ENCODE peak calls at places on chromosome 13, in eight cellular contexts. One of them, this sample, is unnamed.
A peak's percentile ranks its signal among the peaks of the same experiment; 100 is the strongest.

GRCh38 chr13:57799624-57800023 is 168.1 kb downstream of the PCDH17 start:
- DNase-seq in right atrium auricular region: no peak
- DNase-seq in endodermal cell: no peak
- DNase-seq in astrocyte of the spinal cord: no peak
- DNase-seq in activated CD8-positive, alpha-beta T cell treated with anti-CD3 and anti-CD28 coated beads for 36 hours: no peak
- DNase-seq in WTC11: no peak
- DNase-seq in glutamatergic neuron: no peak
- DNase-seq in tibial nerve: no peak
- DNase-seq in this sample: no peak

GRCh38 chr13:80726895-80727294 is 386.0 kb upstream of the SPRY2 start:
- DNase-seq in right atrium auricular region: no peak
- DNase-seq in endodermal cell: no peak
- DNase-seq in astrocyte of the spinal cord: no peak
- DNase-seq in activated CD8-positive, alpha-beta T cell treated with anti-CD3 and anti-CD28 coated beads for 36 hours: no peak
- DNase-seq in WTC11: no peak
- DNase-seq in glutamatergic neuron: no peak
- DNase-seq in tibial nerve: no peak
- DNase-seq in this sample: no peak

GRCh38 chr13:109904218-109904617 is 117.8 kb upstream of the IRS2 start:
- DNase-seq in right atrium auricular region: no peak
- DNase-seq in endodermal cell: peak; percentile 72
- DNase-seq in astrocyte of the spinal cord: no peak
- DNase-seq in activated CD8-positive, alpha-beta T cell treated with anti-CD3 and anti-CD28 coated beads for 36 hours: no peak
- DNase-seq in WTC11: no peak
- DNase-seq in glutamatergic neuron: no peak
- DNase-seq in tibial nerve: no peak
- DNase-seq in this sample: no peak

GRCh38 chr13:99528547-99528946 is 27.3 kb downstream of the TM9SF2 start:
- DNase-seq in right atrium auricular region: no peak
- DNase-seq in endodermal cell: no peak
- DNase-seq in astrocyte of the spinal cord: no peak
- DNase-seq in activated CD8-positive, alpha-beta T cell treated with anti-CD3 and anti-CD28 coated beads for 36 hours: peak; percentile 41
- DNase-seq in WTC11: no peak
- DNase-seq in glutamatergic neuron: no peak
- DNase-seq in tibial nerve: no peak
- DNase-seq in this sample: no peak

GRCh38 chr13:24080134-24080533 is 80.4 kb upstream of the SPATA13 start:
- DNase-seq in right atrium auricular region: peak; percentile 21
- DNase-seq in endodermal cell: peak; percentile 66
- DNase-seq in astrocyte of the spinal cord: no peak
- DNase-seq in activated CD8-positive, alpha-beta T cell treated with anti-CD3 and anti-CD28 coated beads for 36 hours: no peak
- DNase-seq in WTC11: no peak
- DNase-seq in glutamatergic neuron: no peak
- DNase-seq in tibial nerve: no peak
- DNase-seq in this sample: no peak

GRCh38 chr13:67726979-67727378 is 496.8 kb upstream of the PCDH9 start:
- DNase-seq in right atrium auricular region: no peak
- DNase-seq in endodermal cell: no peak
- DNase-seq in astrocyte of the spinal cord: no peak
- DNase-seq in activated CD8-positive, alpha-beta T cell treated with anti-CD3 and anti-CD28 coated beads for 36 hours: no peak
- DNase-seq in WTC11: peak; percentile 14
- DNase-seq in glutamatergic neuron: no peak
- DNase-seq in tibial nerve: no peak
- DNase-seq in this sample: no peak

GRCh38 chr13:28357846-28358496 is 137.0 kb downstream of the FLT1 start:
- DNase-seq in right atrium auricular region: no peak
- DNase-seq in endodermal cell: no peak
- DNase-seq in astrocyte of the spinal cord: no peak
- DNase-seq in activated CD8-positive, alpha-beta T cell treated with anti-CD3 and anti-CD28 coated beads for 36 hours: peak; percentile 20
- DNase-seq in WTC11: no peak
- DNase-seq in glutamatergic neuron: no peak
- DNase-seq in tibial nerve: no peak
- DNase-seq in this sample: no peak

GRCh38 chr13:110341445-110342247 is 34.6 kb downstream of the COL4A2 start:
- DNase-seq in right atrium auricular region: peak; percentile 83
- DNase-seq in endodermal cell: no peak
- DNase-seq in astrocyte of the spinal cord: peak; percentile 85
- DNase-seq in activated CD8-positive, alpha-beta T cell treated with anti-CD3 and anti-CD28 coated beads for 36 hours: no peak
- DNase-seq in WTC11: no peak
- DNase-seq in glutamatergic neuron: no peak
- DNase-seq in tibial nerve: no peak
- DNase-seq in this sample: no peak

GRCh38 chr13:111610077-111610476 is 289.6 kb downstream of the TEX29 start:
- DNase-seq in right atrium auricular region: no peak
- DNase-seq in endodermal cell: no peak
- DNase-seq in astrocyte of the spinal cord: no peak
- DNase-seq in activated CD8-positive, alpha-beta T cell treated with anti-CD3 and anti-CD28 coated beads for 36 hours: no peak
- DNase-seq in WTC11: no peak
- DNase-seq in glutamatergic neuron: no peak
- DNase-seq in tibial nerve: no peak
- DNase-seq in this sample: no peak

GRCh38 chr13:72716776-72717175 is 10.7 kb downstream of the MZT1 start:
- DNase-seq in right atrium auricular region: no peak
- DNase-seq in endodermal cell: no peak
- DNase-seq in astrocyte of the spinal cord: no peak
- DNase-seq in activated CD8-positive, alpha-beta T cell treated with anti-CD3 and anti-CD28 coated beads for 36 hours: no peak
- DNase-seq in WTC11: no peak
- DNase-seq in glutamatergic neuron: no peak
- DNase-seq in tibial nerve: no peak
- DNase-seq in this sample: no peak

GRCh38 chr13:46288570-46289259 is 77.0 kb downstream of the LRRC63 start:
- DNase-seq in right atrium auricular region: no peak
- DNase-seq in endodermal cell: no peak
- DNase-seq in astrocyte of the spinal cord: peak; percentile 45
- DNase-seq in activated CD8-positive, alpha-beta T cell treated with anti-CD3 and anti-CD28 coated beads for 36 hours: no peak
- DNase-seq in WTC11: no peak
- DNase-seq in glutamatergic neuron: no peak
- DNase-seq in tibial nerve: no peak
- DNase-seq in this sample: no peak

GRCh38 chr13:81872581-81872980 is 1531.7 kb upstream of the SPRY2 start:
- DNase-seq in right atrium auricular region: no peak
- DNase-seq in endodermal cell: peak; percentile 77
- DNase-seq in astrocyte of the spinal cord: peak; percentile 1
- DNase-seq in activated CD8-positive, alpha-beta T cell treated with anti-CD3 and anti-CD28 coated beads for 36 hours: no peak
- DNase-seq in WTC11: no peak
- DNase-seq in glutamatergic neuron: no peak
- DNase-seq in tibial nerve: no peak
- DNase-seq in this sample: no peak

GRCh38 chr13:36418022-36418805 is 14.1 kb upstream of the CCNA1 start:
- DNase-seq in right atrium auricular region: no peak
- DNase-seq in endodermal cell: peak; percentile 48
- DNase-seq in astrocyte of the spinal cord: peak; percentile 73
- DNase-seq in activated CD8-positive, alpha-beta T cell treated with anti-CD3 and anti-CD28 coated beads for 36 hours: no peak
- DNase-seq in WTC11: no peak
- DNase-seq in glutamatergic neuron: no peak
- DNase-seq in tibial nerve: no peak
- DNase-seq in this sample: no peak

GRCh38 chr13:112134150-112135075 is 67.5 kb downstream of the SOX1 start:
- DNase-seq in right atrium auricular region: peak; percentile 28
- DNase-seq in endodermal cell: peak; percentile 25
- DNase-seq in astrocyte of the spinal cord: no peak
- DNase-seq in activated CD8-positive, alpha-beta T cell treated with anti-CD3 and anti-CD28 coated beads for 36 hours: no peak
- DNase-seq in WTC11: no peak
- DNase-seq in glutamatergic neuron: no peak
- DNase-seq in tibial nerve: no peak
- DNase-seq in this sample: no peak

GRCh38 chr13:99657848-99658265 is 156.6 kb downstream of the TM9SF2 start:
- DNase-seq in right atrium auricular region: peak; percentile 64
- DNase-seq in endodermal cell: peak; percentile 86
- DNase-seq in astrocyte of the spinal cord: peak; percentile 54
- DNase-seq in activated CD8-positive, alpha-beta T cell treated with anti-CD3 and anti-CD28 coated beads for 36 hours: peak; percentile 39
- DNase-seq in WTC11: peak; percentile 63
- DNase-seq in glutamatergic neuron: peak; percentile 62
- DNase-seq in tibial nerve: no peak
- DNase-seq in this sample: no peak

GRCh38 chr13:39159971-39160370 is 121.7 kb downstream of the NHLRC3 start:
- DNase-seq in right atrium auricular region: no peak
- DNase-seq in endodermal cell: no peak
- DNase-seq in astrocyte of the spinal cord: no peak
- DNase-seq in activated CD8-positive, alpha-beta T cell treated with anti-CD3 and anti-CD28 coated beads for 36 hours: no peak
- DNase-seq in WTC11: no peak
- DNase-seq in glutamatergic neuron: no peak
- DNase-seq in tibial nerve: no peak
- DNase-seq in this sample: no peak

GRCh38 chr13:52903320-52903719 is 54.9 kb upstream of the PCDH8 start:
- DNase-seq in right atrium auricular region: no peak
- DNase-seq in endodermal cell: no peak
- DNase-seq in astrocyte of the spinal cord: no peak
- DNase-seq in activated CD8-positive, alpha-beta T cell treated with anti-CD3 and anti-CD28 coated beads for 36 hours: no peak
- DNase-seq in WTC11: no peak
- DNase-seq in glutamatergic neuron: no peak
- DNase-seq in tibial nerve: no peak
- DNase-seq in this sample: no peak

GRCh38 chr13:108383676-108384075 is 114.2 kb downstream of the TNFSF13B start:
- DNase-seq in right atrium auricular region: no peak
- DNase-seq in endodermal cell: no peak
- DNase-seq in astrocyte of the spinal cord: no peak
- DNase-seq in activated CD8-positive, alpha-beta T cell treated with anti-CD3 and anti-CD28 coated beads for 36 hours: no peak
- DNase-seq in WTC11: no peak
- DNase-seq in glutamatergic neuron: no peak
- DNase-seq in tibial nerve: no peak
- DNase-seq in this sample: no peak

GRCh38 chr13:70178346-70178745 is 70.1 kb upstream of the KLHL1 start:
- DNase-seq in right atrium auricular region: no peak
- DNase-seq in endodermal cell: no peak
- DNase-seq in astrocyte of the spinal cord: no peak
- DNase-seq in activated CD8-positive, alpha-beta T cell treated with anti-CD3 and anti-CD28 coated beads for 36 hours: no peak
- DNase-seq in WTC11: no peak
- DNase-seq in glutamatergic neuron: no peak
- DNase-seq in tibial nerve: no peak
- DNase-seq in this sample: no peak

GRCh38 chr13:93708323-93709075 is 481.9 kb downstream of the GPC6 start:
- DNase-seq in right atrium auricular region: no peak
- DNase-seq in endodermal cell: no peak
- DNase-seq in astrocyte of the spinal cord: no peak
- DNase-seq in activated CD8-positive, alpha-beta T cell treated with anti-CD3 and anti-CD28 coated beads for 36 hours: no peak
- DNase-seq in WTC11: no peak
- DNase-seq in glutamatergic neuron: no peak
- DNase-seq in tibial nerve: no peak
- DNase-seq in this sample: no peak

GRCh38 chr13:75566658-75567057 is 17.1 kb downstream of the UCHL3 start:
- DNase-seq in right atrium auricular region: no peak
- DNase-seq in endodermal cell: no peak
- DNase-seq in astrocyte of the spinal cord: peak; percentile 67
- DNase-seq in activated CD8-positive, alpha-beta T cell treated with anti-CD3 and anti-CD28 coated beads for 36 hours: no peak
- DNase-seq in WTC11: no peak
- DNase-seq in glutamatergic neuron: no peak
- DNase-seq in tibial nerve: no peak
- DNase-seq in this sample: no peak

GRCh38 chr13:33229446-33230177 is 55.9 kb downstream of the STARD13 start:
- DNase-seq in right atrium auricular region: no peak
- DNase-seq in endodermal cell: no peak
- DNase-seq in astrocyte of the spinal cord: peak; percentile 32
- DNase-seq in activated CD8-positive, alpha-beta T cell treated with anti-CD3 and anti-CD28 coated beads for 36 hours: no peak
- DNase-seq in WTC11: no peak
- DNase-seq in glutamatergic neuron: peak; percentile 49
- DNase-seq in tibial nerve: peak; percentile 30
- DNase-seq in this sample: no peak

DNA sequence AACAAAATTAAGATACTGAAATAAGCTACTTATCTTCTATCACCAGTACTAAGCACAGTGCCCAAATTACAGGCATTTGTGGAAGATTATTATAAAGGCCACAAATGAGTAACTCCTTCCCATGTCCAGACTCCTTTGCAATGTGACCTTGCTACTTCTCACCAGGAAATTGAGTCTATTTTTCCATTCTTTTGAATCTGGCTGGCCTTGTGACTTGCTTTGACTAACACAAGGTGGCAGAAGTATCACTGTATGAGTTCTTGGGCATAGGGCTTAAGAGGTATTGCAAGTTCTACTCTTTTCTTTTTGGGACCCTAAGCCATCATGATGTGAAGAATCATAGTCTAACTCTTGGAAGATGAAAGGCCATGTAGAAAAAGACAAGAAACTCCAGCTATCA is 49.9 kb downstream of the UGGT2 start:
- DNase-seq in right atrium auricular region: no peak
- DNase-seq in endodermal cell: peak; percentile 39
- DNase-seq in astrocyte of the spinal cord: peak; percentile 15
- DNase-seq in activated CD8-positive, alpha-beta T cell treated with anti-CD3 and anti-CD28 coated beads for 36 hours: no peak
- DNase-seq in WTC11: no peak
- DNase-seq in glutamatergic neuron: no peak
- DNase-seq in tibial nerve: no peak
- DNase-seq in this sample: no peak
- TF ChIP-seq CTCF in right atrium auricular region: no peak
- TF ChIP-seq CTCF in endodermal cell: peak; percentile 67
- TF ChIP-seq CTCF in astrocyte of the spinal cord: peak; percentile 8
- TF ChIP-seq CTCF in activated CD8-positive, alpha-beta T cell treated with anti-CD3 and anti-CD28 coated beads for 36 hours: no peak
- TF ChIP-seq CTCF in WTC11: no peak
- TF ChIP-seq CTCF in glutamatergic neuron: no peak
- TF ChIP-seq CTCF in tibial nerve: no peak
- TF ChIP-seq CTCF in this sample: no peak

DNA sequence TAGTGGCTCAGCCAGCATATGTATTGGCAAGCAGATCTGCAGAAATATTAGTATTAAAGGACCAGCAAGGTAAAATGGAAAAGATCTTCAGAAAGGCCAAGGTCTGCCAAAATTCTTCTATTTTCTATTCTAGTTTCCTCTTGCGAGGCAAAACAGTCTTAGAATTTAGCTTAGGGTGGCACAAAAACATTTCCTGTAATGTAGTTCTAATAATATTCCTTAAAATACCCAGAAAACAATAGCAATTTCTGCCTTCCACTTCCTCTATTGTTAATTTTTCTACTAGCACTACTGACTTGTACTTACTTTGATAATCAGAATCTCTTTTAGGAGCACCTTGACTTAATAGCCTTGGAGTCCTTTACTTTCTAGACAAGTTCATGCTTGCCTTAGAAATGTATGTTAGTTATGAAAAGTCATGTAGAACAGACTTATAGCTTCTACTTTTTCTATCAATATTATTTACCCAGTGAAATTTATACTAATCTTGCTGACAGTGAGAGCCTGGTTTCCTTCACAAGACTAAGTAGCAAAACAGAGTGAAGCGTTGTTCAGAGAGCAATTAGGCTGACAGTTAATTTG is 23.8 kb upstream of the LPAR6 start:
- DNase-seq in right atrium auricular region: no peak
- DNase-seq in endodermal cell: no peak
- DNase-seq in astrocyte of the spinal cord: no peak
- DNase-seq in activated CD8-positive, alpha-beta T cell treated with anti-CD3 and anti-CD28 coated beads for 36 hours: no peak
- DNase-seq in WTC11: no peak
- DNase-seq in glutamatergic neuron: no peak
- DNase-seq in tibial nerve: no peak
- DNase-seq in this sample: no peak
- TF ChIP-seq CTCF in right atrium auricular region: no peak
- TF ChIP-seq CTCF in endodermal cell: no peak
- TF ChIP-seq CTCF in astrocyte of the spinal cord: no peak
- TF ChIP-seq CTCF in activated CD8-positive, alpha-beta T cell treated with anti-CD3 and anti-CD28 coated beads for 36 hours: no peak
- TF ChIP-seq CTCF in WTC11: no peak
- TF ChIP-seq CTCF in glutamatergic neuron: no peak
- TF ChIP-seq CTCF in tibial nerve: no peak
- TF ChIP-seq CTCF in this sample: no peak

GRCh38 chr13:77056382-77056781 is 29.4 kb upstream of the FBXL3 start:
- DNase-seq in right atrium auricular region: no peak
- DNase-seq in endodermal cell: no peak
- DNase-seq in astrocyte of the spinal cord: no peak
- DNase-seq in activated CD8-positive, alpha-beta T cell treated with anti-CD3 and anti-CD28 coated beads for 36 hours: no peak
- DNase-seq in WTC11: no peak
- DNase-seq in glutamatergic neuron: no peak
- DNase-seq in tibial nerve: no peak
- DNase-seq in this sample: no peak
- TF ChIP-seq CTCF in right atrium auricular region: no peak
- TF ChIP-seq CTCF in endodermal cell: peak; percentile 41
- TF ChIP-seq CTCF in astrocyte of the spinal cord: no peak
- TF ChIP-seq CTCF in activated CD8-positive, alpha-beta T cell treated with anti-CD3 and anti-CD28 coated beads for 36 hours: no peak
- TF ChIP-seq CTCF in WTC11: no peak
- TF ChIP-seq CTCF in glutamatergic neuron: no peak
- TF ChIP-seq CTCF in tibial nerve: no peak
- TF ChIP-seq CTCF in this sample: no peak

GRCh38 chr13:98506343-98507059 is 70.4 kb downstream of the STK24 start:
- DNase-seq in right atrium auricular region: no peak
- DNase-seq in endodermal cell: no peak
- DNase-seq in astrocyte of the spinal cord: no peak
- DNase-seq in activated CD8-positive, alpha-beta T cell treated with anti-CD3 and anti-CD28 coated beads for 36 hours: no peak
- DNase-seq in WTC11: no peak
- DNase-seq in glutamatergic neuron: no peak
- DNase-seq in tibial nerve: no peak
- DNase-seq in this sample: no peak
- TF ChIP-seq CTCF in right atrium auricular region: no peak
- TF ChIP-seq CTCF in endodermal cell: no peak
- TF ChIP-seq CTCF in astrocyte of the spinal cord: no peak
- TF ChIP-seq CTCF in activated CD8-positive, alpha-beta T cell treated with anti-CD3 and anti-CD28 coated beads for 36 hours: no peak
- TF ChIP-seq CTCF in WTC11: no peak
- TF ChIP-seq CTCF in glutamatergic neuron: no peak
- TF ChIP-seq CTCF in tibial nerve: no peak
- TF ChIP-seq CTCF in this sample: no peak